ENCODE peak calls at places on chromosomes 7 and 10, in seven cellular contexts. A, Y, E, F, T, R and P are unnamed samples.

GRCh38 chr10:29725133-29725720 is 90.5 kb upstream of the SVIL start:
- DNase-seq in R (no peak), E (no peak), A (peak), T (no peak), Y (peak), F (peak), P (no peak)

GRCh38 chr10:28533571-28534304 is 820 bp downstream of the WAC start:
- DNase-seq in R (no peak), Y (peak), T (peak), A (peak), E (peak), F (peak), P (peak)

GRCh38 chr10:18918545-18918944 is 130.1 kb upstream of the MALRD1 start:
- DNase-seq in T (no peak), E (no peak), R (no peak), F (peak), Y (no peak), A (no peak), P (peak)

GRCh38 chr7:78587443-78588044 is 789.0 kb downstream of the PHTF2 start:
- DNase-seq in Y (peak), A (no peak), T (no peak), R (no peak), F (peak), E (no peak), P (peak)

GRCh38 chr7:100983451-100984187 is 14.3 kb downstream of the MUC12 start:
- DNase-seq in E (no peak), A (peak), T (no peak), F (peak), Y (no peak), R (no peak), P (peak)

GRCh38 chr7:142711722-142712616 is 37.3 kb upstream of the PRSS1 start:
- DNase-seq in A (peak), R (no peak), Y (peak), F (peak), E (no peak), T (no peak), P (peak)

GRCh38 chr10:63236113-63236935 is 103.2 kb downstream of the NRBF2 start:
- DNase-seq in E (no peak), R (no peak), T (no peak), Y (peak), F (peak), A (peak), P (peak)

GRCh38 chr10:103441206-103441605 is 11.0 kb downstream of the CALHM2 start:
- DNase-seq in Y (no peak), T (no peak), F (peak), R (no peak), A (peak), E (no peak), P (no peak)

GRCh38 chr10:51368943-51369342 is 294.7 kb downstream of the PRKG1 start:
- DNase-seq in R (no peak), E (no peak), F (peak), A (no peak), T (no peak), Y (peak), P (no peak)

GRCh38 chr10:21989453-21990154 is 13.9 kb downstream of the DNAJC1 start:
- DNase-seq in A (peak), E (peak), Y (peak), R (peak), T (peak), F (peak), P (peak)

GRCh38 chr7:22251284-22251683 is 105.7 kb downstream of the RAPGEF5 start:
- DNase-seq in R (no peak), A (no peak), Y (peak), F (no peak), E (no peak), T (no peak), P (no peak)

GRCh38 chr10:32005050-32005449 is 51.2 kb downstream of the KIF5B start:
- DNase-seq in E (peak), R (no peak), F (peak), Y (peak), A (peak), T (no peak), P (peak)

GRCh38 chr10:69696073-69696731 is 66.2 kb downstream of the FAM241B start:
- DNase-seq in R (peak), A (peak), Y (peak), E (peak), T (peak), F (peak), P (peak)

GRCh38 chr10:48414778-48415177 is 108.3 kb downstream of the MAPK8 start:
- DNase-seq in E (no peak), T (no peak), A (no peak), R (no peak), Y (no peak), F (no peak), P (peak)

GRCh38 chr7:149741629-149742028 is 31.8 kb downstream of the ZNF467 start:
- DNase-seq in T (no peak), A (no peak), F (no peak), E (no peak), R (no peak), Y (no peak), P (no peak)

GRCh38 chr7:155448632-155449007 is 9.3 kb upstream of the EN2 start:
- DNase-seq in A (no peak), Y (peak), R (no peak), F (no peak), E (no peak), T (peak), P (no peak)

GRCh38 chr7:142860968-142861367 is 6.1 kb downstream of the EPHB6 start:
- DNase-seq in R (no peak), Y (no peak), F (peak), E (no peak), A (no peak), T (no peak), P (no peak)

GRCh38 chr7:143882020-143882610 is 19.9 kb downstream of the TCAF1 start:
- DNase-seq in F (no peak), R (no peak), T (peak), Y (peak), A (peak), E (peak), P (peak)

GRCh38 chr7:10643545-10643944 is 330.1 kb upstream of the PHF14 start:
- DNase-seq in E (no peak), Y (no peak), A (no peak), F (no peak), R (no peak), T (no peak), P (no peak)

GRCh38 chr7:74587435-74588126 is 69.9 kb upstream of the GTF2I start:
- DNase-seq in A (peak), E (peak), T (no peak), Y (peak), F (no peak), R (no peak), P (peak)

GRCh38 chr7:91945476-91945875 is 4.8 kb downstream of the AKAP9 start:
- DNase-seq in E (no peak), T (no peak), R (no peak), F (peak), A (peak), Y (no peak), P (peak)

GRCh38 chr10:14583252-14583651 is 191.4 kb downstream of the FAM107B start:
- DNase-seq in R (no peak), E (no peak), F (no peak), Y (no peak), T (no peak), A (no peak), P (no peak)

GRCh38 chr10:77081411-77082010 is 556.1 kb downstream of the KCNMA1 start:
- DNase-seq in Y (no peak), E (no peak), T (no peak), R (no peak), F (no peak), A (no peak), P (no peak)

GRCh38 chr7:139560678-139561077 is 37.2 kb downstream of the CLEC2L start:
- DNase-seq in R (no peak), T (no peak), Y (no peak), E (no peak), A (no peak), F (no peak), P (no peak)

GRCh38 chr10:3779146-3779707 is 5.8 kb downstream of the KLF6 start:
- DNase-seq in A (peak), R (no peak), T (no peak), F (peak), Y (no peak), E (peak), P (peak)

GRCh38 chr7:21939858-21940322 is 5.8 kb downstream of the CDCA7L start:
- DNase-seq in Y (no peak), R (no peak), E (no peak), F (no peak), A (no peak), T (no peak), P (no peak)

GRCh38 chr7:55148992-55149391 is 130.2 kb downstream of the EGFR start:
- DNase-seq in T (no peak), R (no peak), E (no peak), A (no peak), F (no peak), Y (no peak), P (peak)

GRCh38 chr10:120172371-120172770 is 279.8 kb downstream of the SEC23IP start:
- DNase-seq in E (no peak), A (no peak), Y (peak), R (peak), F (no peak), T (no peak), P (no peak)

GRCh38 chr7:135833642-135834041 is 85.0 kb upstream of the FAM180A start:
- DNase-seq in E (no peak), A (no peak), R (no peak), Y (no peak), T (no peak), F (no peak), P (no peak)

GRCh38 chr7:4383584-4383983 is 298.5 kb upstream of the FOXK1 start:
- DNase-seq in A (no peak), E (no peak), R (no peak), Y (no peak), T (no peak), F (no peak), P (no peak)

GRCh38 chr10:132722980-132723970 is 62.7 kb downstream of the NKX6-2 start:
- DNase-seq in A (no peak), T (no peak), E (no peak), F (no peak), R (no peak), Y (no peak), P (no peak)

GRCh38 chr10:124975977-124976514 is 34.1 kb downstream of the ZRANB1 start:
- DNase-seq in F (no peak), Y (no peak), E (no peak), T (no peak), A (no peak), R (no peak), P (no peak)

GRCh38 chr10:124830445-124830844 is 28.8 kb downstream of the ABRAXAS2 start:
- DNase-seq in F (peak), T (no peak), R (no peak), Y (no peak), E (no peak), A (no peak), P (no peak)

GRCh38 chr7:46356365-46356764 is 435.3 kb upstream of the IGFBP3 start:
- DNase-seq in Y (no peak), F (no peak), A (no peak), R (no peak), T (no peak), E (no peak), P (no peak)

GRCh38 chr10:80453715-80454525 is at the start of gene TSPAN14:
- DNase-seq in T (peak), F (peak), Y (peak), E (peak), R (no peak), A (peak), P (peak)

GRCh38 chr7:69702357-69702756 is 104.1 kb downstream of the AUTS2 start:
- DNase-seq in R (no peak), A (no peak), Y (no peak), T (no peak), E (no peak), F (no peak), P (no peak)
- H3K4me2 ChIP-seq in R (no peak), A (no peak), Y (no peak), T (no peak), E (no peak), F (no peak), P (no peak)

DNA sequence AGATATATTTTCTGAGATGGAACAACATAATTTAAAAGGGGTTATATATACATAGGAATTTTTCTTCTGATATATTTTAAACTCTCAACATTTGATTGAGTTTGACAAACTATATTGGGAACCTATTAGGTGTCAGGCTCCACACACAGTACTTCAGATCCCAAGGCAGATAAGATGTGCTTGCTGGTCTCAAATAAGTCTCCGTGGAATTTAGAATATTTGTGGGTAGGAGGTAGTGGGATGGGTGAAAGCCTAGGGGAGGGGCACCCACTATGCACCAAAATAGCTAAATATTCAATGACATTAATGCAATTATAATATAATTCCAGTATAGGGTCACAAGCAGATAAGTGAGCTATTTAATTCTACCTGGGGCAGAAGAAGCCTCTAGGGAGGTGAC is 81.5 kb downstream of the ARL4A start:
- DNase-seq in A (no peak), E (no peak), R (no peak), Y (peak), F (peak), T (no peak), P (no peak)
- H2BK5ac ChIP-seq in A (no peak), E (no peak), R (no peak), Y (no peak), F (no peak), T (no peak), P (no peak)

GRCh38 chr10:95277201-95277570 is 13.6 kb downstream of the PDLIM1 start:
- DNase-seq in E (no peak), Y (no peak), F (no peak), R (no peak), T (no peak), A (no peak), P (no peak)

GRCh38 chr10:95277614-95278013 is 13.2 kb downstream of the PDLIM1 start:
- DNase-seq in Y (no peak), T (no peak), F (no peak), R (no peak), A (peak), E (no peak), P (no peak)

GRCh38 chr10:95276367-95277200 is 14.2 kb downstream of the PDLIM1 start:
- DNase-seq in F (no peak), A (peak), R (no peak), E (no peak), Y (no peak), T (no peak), P (no peak)

GRCh38 chr10:95279042-95279820 is 11.6 kb downstream of the PDLIM1 start:
- DNase-seq in F (no peak), E (no peak), Y (no peak), A (peak), R (no peak), T (no peak), P (peak)

DNA sequence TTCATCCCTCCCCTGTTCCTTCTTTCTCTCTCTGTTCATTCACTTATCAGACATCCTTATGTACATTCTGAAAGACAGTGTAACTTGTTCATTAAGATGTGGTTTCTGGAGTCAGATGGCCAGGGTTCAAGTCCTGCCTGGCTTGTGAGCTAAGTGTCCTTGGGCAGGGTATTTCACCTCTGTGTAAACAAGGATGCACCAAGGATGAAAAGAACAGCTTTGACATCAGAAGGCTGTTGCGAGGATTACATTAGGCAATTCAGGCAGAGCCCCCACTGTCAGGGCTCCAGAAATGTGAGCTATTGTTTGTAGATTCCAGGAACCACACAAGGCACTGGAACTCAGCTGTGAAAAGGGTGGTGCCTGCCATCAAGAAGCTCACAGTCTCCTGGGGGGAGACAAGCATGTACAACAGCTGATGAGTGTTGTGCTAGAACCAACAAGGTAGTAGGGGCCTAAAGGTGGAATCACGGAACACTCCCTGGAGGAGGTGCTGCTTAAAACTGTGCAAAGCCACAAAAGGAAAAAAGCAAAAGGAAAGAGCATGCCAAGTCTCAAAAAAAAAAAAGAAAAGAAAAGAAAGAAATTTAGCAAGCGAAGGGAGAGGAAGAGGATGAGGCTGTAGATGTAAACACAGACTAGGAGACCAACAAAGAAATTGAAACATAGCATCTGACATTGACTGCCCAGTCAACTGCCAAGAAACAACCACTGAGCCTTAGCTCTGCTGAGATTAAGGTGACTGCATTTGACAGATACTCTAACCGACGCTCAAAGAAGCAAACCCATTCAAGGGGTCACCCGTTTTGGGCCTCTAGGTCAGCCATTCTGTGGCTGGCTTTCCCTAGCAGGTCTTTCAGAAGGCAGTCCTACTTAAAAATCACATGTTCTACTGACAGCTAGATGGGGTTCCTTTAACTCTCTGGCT is 12.5 kb downstream of the PDLIM1 start:
- DNase-seq in A (peak), T (no peak), Y (peak), F (no peak), R (no peak), E (no peak), P (peak)
- H3K4me2 ChIP-seq in A (no peak), T (no peak), Y (no peak), F (no peak), R (peak), E (no peak), P (peak)

GRCh38 chr10:24238527-24239247 is 29.7 kb downstream of the KIAA1217 start:
- DNase-seq in Y (peak), E (no peak), R (no peak), T (no peak), A (no peak), F (peak), P (no peak)

GRCh38 chr10:24235471-24235870 is 26.5 kb downstream of the KIAA1217 start:
- DNase-seq in Y (no peak), A (no peak), T (no peak), E (no peak), F (peak), R (no peak), P (no peak)

GRCh38 chr10:24240001-24240751 is 31.2 kb downstream of the KIAA1217 start:
- DNase-seq in F (peak), T (no peak), E (no peak), R (no peak), Y (peak), A (no peak), P (no peak)

GRCh38 chr10:24239289-24239688 is 30.4 kb downstream of the KIAA1217 start:
- DNase-seq in R (no peak), T (no peak), A (no peak), E (no peak), Y (no peak), F (no peak), P (no peak)

DNA sequence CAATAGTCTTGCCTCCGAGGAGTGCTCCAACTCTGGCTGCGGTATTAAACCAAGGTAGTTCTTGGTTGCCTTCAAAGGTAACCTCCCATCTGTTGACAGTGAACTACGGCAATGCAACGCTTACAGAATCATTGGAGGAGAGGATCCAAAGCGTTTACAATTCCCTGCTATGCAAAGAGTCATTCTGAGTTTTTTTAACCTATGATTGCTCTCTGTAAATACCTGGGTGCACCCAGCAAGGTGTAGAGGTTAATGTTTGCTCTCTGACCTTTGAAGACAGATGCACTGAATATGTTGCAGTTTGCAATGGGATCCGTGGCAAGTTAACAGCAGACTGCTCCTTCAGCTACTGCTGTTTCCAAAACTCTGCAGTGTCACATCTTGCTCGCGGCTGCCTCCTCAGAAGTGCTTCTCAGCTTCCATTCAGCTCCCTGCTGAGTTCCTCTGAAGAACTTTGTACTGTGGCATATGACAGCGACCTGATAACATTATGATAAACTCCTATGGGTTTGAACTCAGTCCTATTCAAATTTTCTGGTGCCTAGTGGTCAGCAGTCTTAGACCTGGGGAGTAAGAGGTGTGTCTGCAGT is 29.0 kb downstream of the KIAA1217 start:
- DNase-seq in F (no peak), T (no peak), Y (peak), E (no peak), A (no peak), R (no peak), P (no peak)
- H2BK5ac ChIP-seq in F (peak), T (no peak), Y (no peak), E (no peak), A (no peak), R (no peak), P (no peak)

GRCh38 chr10:86524225-86524982 is 2.8 kb upstream of the WAPL start:
- DNase-seq in F (no peak), T (no peak), R (no peak), Y (no peak), A (no peak), E (no peak), P (no peak)

GRCh38 chr10:86521620-86522384 is at the start of gene WAPL:
- DNase-seq in R (peak), T (peak), A (peak), F (peak), E (peak), Y (peak), P (peak)

GRCh38 chr10:86520871-86521619 is 547 bp downstream of the WAPL start:
- DNase-seq in Y (peak), F (peak), R (no peak), E (no peak), A (peak), T (no peak), P (peak)

GRCh38 chr10:86522385-86522855 is 828 bp upstream of the WAPL start:
- DNase-seq in T (no peak), E (no peak), R (no peak), Y (no peak), A (peak), F (peak), P (no peak)

GRCh38 chr10:86523348-86523747 is 1.8 kb upstream of the WAPL start:
- DNase-seq in T (no peak), F (peak), E (no peak), Y (peak), R (no peak), A (peak), P (peak)
- H3K4me2 ChIP-seq in T (no peak), F (no peak), E (peak), Y (no peak), R (no peak), A (no peak), P (peak)

GRCh38 chr10:49679480-49679893 is at the start of gene C10orf53:
- DNase-seq in T (peak), A (peak), F (no peak), R (peak), E (peak), Y (peak), P (peak)

GRCh38 chr10:49682879-49683278 is 3.4 kb downstream of the C10orf53 start:
- DNase-seq in E (no peak), A (no peak), R (no peak), F (no peak), T (no peak), Y (no peak), P (no peak)

GRCh38 chr10:49678827-49679479 is 498 bp upstream of the C10orf53 start:
- DNase-seq in Y (no peak), F (no peak), E (no peak), T (no peak), R (no peak), A (no peak), P (no peak)
- H2BK5ac ChIP-seq in Y (no peak), F (no peak), E (no peak), T (no peak), R (no peak), A (no peak), P (no peak)